ENCODE peak calls at places on chromosomes 7 and 10, in eight cellular contexts. G, S, C, I, O, P, B and M are unnamed samples.

GRCh38 chr7:44284881-44285541 is 40.4 kb downstream of the CAMK2B start:
- DNase-seq in G (no peak), S (peak; percentile 35), C (peak; percentile 30), I (no peak), O (no peak), P (no peak), B (no peak), M (peak; percentile 17)

GRCh38 chr7:135925205-135925604 is 52.0 kb downstream of the MTPN start:
- DNase-seq in G (no peak), S (no peak), C (no peak), I (no peak), O (peak; percentile 11), P (no peak), B (no peak), M (no peak)

GRCh38 chr10:29841724-29842649 is 207.2 kb upstream of the SVIL start:
- DNase-seq in G (peak; percentile 56), S (no peak), C (peak; percentile 60), I (no peak), O (peak; percentile 67), P (peak; percentile 71), B (peak; percentile 48), M (no peak)

GRCh38 chr10:79457256-79457785 is 11.9 kb upstream of the ZCCHC24 start:
- DNase-seq in G (no peak), S (no peak), C (no peak), I (no peak), O (no peak), P (no peak), B (no peak), M (no peak)

GRCh38 chr10:24240001-24240751 is 31.2 kb downstream of the KIAA1217 start:
- DNase-seq in G (no peak), S (no peak), C (no peak), I (peak; percentile 29), O (no peak), P (no peak), B (no peak), M (no peak)

GRCh38 chr10:47159361-47160228 is 140.4 kb upstream of the GDF10 start:
- DNase-seq in G (no peak), S (no peak), C (no peak), I (no peak), O (no peak), P (no peak), B (no peak), M (no peak)

GRCh38 chr10:131669838-131670237 is 231.0 kb upstream of the PPP2R2D start:
- DNase-seq in G (no peak), S (no peak), C (no peak), I (no peak), O (no peak), P (no peak), B (no peak), M (no peak)

GRCh38 chr7:156842740-156843140 is 50.2 kb downstream of the LMBR1 start:
- DNase-seq in G (no peak), S (no peak), C (no peak), I (no peak), O (no peak), P (no peak), B (peak; percentile 36), M (no peak)

GRCh38 chr10:60377955-60378354 is 11.7 kb downstream of the ANK3 start:
- DNase-seq in G (peak; percentile 13), S (no peak), C (no peak), I (no peak), O (peak; percentile 71), P (no peak), B (no peak), M (no peak)

GRCh38 chr7:142481548-142481947 is 223.7 kb upstream of the PRSS58 start:
- DNase-seq in G (no peak), S (no peak), C (no peak), I (no peak), O (no peak), P (no peak), B (no peak), M (no peak)
- TF ChIP-seq CTCF in G (no peak), S (peak; percentile 12), C (peak; percentile 39), I (no peak), O (peak; percentile 36), P (no peak), B (peak; percentile 41), M (peak; percentile 17)

GRCh38 chr7:101868191-101868950 is 50.9 kb downstream of the CUX1 start:
- DNase-seq in G (no peak), S (no peak), C (no peak), I (no peak), O (no peak), P (no peak), B (no peak), M (no peak)
- H3K27ac ChIP-seq in G (peak overlapping the region; percentile 69), S (no peak overlapping the region), C (peak overlapping the region; percentile 36), I (no peak overlapping the region), O (no peak overlapping the region), P (no peak overlapping the region), B (peak overlapping the region; percentile 29), M (no peak overlapping the region)

DNA sequence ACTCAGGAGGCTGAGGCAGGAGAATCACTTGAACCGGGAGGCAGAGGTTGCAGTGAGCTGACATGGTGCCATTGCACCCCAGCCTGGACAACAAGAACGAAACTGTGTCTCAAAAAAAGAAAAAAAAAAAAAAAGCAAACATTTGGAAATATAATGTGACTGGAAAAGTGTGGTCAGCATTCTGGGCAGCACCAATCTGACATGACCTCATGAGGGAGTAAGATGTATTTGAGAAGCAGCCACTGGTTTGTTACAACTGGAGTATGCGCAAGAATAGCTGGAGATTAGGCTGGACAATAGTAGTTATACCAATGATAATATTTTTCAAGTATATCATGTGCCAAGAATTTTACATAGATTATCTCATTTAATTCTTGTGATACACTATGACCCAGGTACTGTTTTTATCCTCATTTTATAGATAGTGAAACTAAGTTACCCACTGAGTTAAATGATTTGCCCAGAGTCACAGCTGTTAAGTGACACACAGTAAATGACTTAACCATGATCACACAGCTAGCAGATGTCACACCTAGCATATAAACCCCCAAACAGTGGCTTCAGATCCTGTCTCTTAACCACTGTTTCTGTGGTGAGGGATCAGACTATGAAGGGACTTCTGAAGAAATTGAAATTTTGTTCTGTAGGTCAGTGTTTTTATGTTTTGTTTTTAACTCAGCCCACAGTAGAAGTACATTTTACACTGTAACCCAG is 11.1 kb downstream of the MCU start:
- DNase-seq in G (no peak), S (no peak), C (no peak), I (no peak), O (peak; percentile 77), P (no peak), B (no peak), M (no peak)
- TF ChIP-seq CTCF in G (no peak), S (no peak), C (no peak), I (no peak), O (no peak), P (no peak), B (no peak), M (no peak)

GRCh38 chr10:14926722-14927416 is 27.0 kb downstream of the DCLRE1C start:
- DNase-seq in G (no peak), S (no peak), C (no peak), I (no peak), O (no peak), P (no peak), B (no peak), M (no peak)

GRCh38 chr10:14923972-14924371 is 29.9 kb downstream of the DCLRE1C start:
- DNase-seq in G (no peak), S (no peak), C (no peak), I (no peak), O (no peak), P (no peak), B (no peak), M (no peak)

GRCh38 chr10:14926061-14926470 is 27.8 kb downstream of the DCLRE1C start:
- DNase-seq in G (no peak), S (no peak), C (no peak), I (no peak), O (no peak), P (no peak), B (no peak), M (no peak)

DNA sequence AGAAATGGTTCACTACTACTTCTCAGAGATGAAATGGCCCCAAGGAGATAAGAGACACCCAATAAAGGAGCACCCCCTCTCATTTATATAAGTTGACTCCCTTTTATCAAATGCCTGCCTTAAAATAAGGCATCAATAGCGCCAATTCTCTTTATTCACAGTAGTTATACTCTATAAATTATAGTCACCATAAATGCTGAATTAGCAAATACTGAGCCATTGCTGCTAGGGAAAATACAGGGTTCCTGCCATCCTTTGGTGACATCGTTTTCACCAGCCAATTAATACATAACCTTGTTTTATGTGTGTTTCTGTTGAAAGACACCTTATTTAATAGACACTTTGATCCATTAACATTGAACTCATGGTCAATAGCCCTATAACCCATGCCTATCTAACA is 28.6 kb downstream of the DCLRE1C start:
- DNase-seq in G (no peak), S (no peak), C (no peak), I (no peak), O (no peak), P (no peak), B (no peak), M (no peak)
- H3K27ac ChIP-seq in G (no peak overlapping the region), S (no peak overlapping the region), C (no peak overlapping the region), I (no peak overlapping the region), O (no peak overlapping the region), P (no peak overlapping the region), B (no peak overlapping the region), M (no peak overlapping the region)

GRCh38 chr7:70618020-70618551 is 513.9 kb upstream of the GALNT17 start:
- DNase-seq in G (no peak), S (no peak), C (peak; percentile 57), I (no peak), O (no peak), P (no peak), B (no peak), M (no peak)

GRCh38 chr7:70620333-70621055 is 511.4 kb upstream of the GALNT17 start:
- DNase-seq in G (no peak), S (no peak), C (no peak), I (no peak), O (no peak), P (no peak), B (no peak), M (no peak)

GRCh38 chr7:70619130-70619529 is 512.8 kb upstream of the GALNT17 start:
- DNase-seq in G (no peak), S (no peak), C (no peak), I (peak; percentile 38), O (no peak), P (no peak), B (peak; percentile 33), M (no peak)

GRCh38 chr7:70619659-70620058 is 512.3 kb upstream of the GALNT17 start:
- DNase-seq in G (no peak), S (no peak), C (no peak), I (no peak), O (no peak), P (no peak), B (peak; percentile 51), M (no peak)

GRCh38 chr7:70621954-70622596 is 509.9 kb upstream of the GALNT17 start:
- DNase-seq in G (no peak), S (no peak), C (no peak), I (no peak), O (no peak), P (peak; percentile 84), B (no peak), M (no peak)
- TF ChIP-seq CTCF in G (no peak), S (no peak), C (no peak), I (no peak), O (no peak), P (no peak), B (no peak), M (no peak)